ENCODE peak calls at places on chromosome 15, in ten cellular contexts. One of them, this sample, is unnamed.

GRCh38 chr15:52679232-52680040 is at the start of gene ATOSA:
- DNase-seq in HTR-8/SVneo: peak; percentile 85
- DNase-seq in body of pancreas: peak; percentile 92
- DNase-seq in right cardiac atrium: peak; percentile 92
- DNase-seq in brain microvascular endothelial cell: peak; percentile 86
- DNase-seq in NCI-H82: peak; percentile 89
- DNase-seq in spleen: peak; percentile 99
- DNase-seq in NCI-H1092: peak; percentile 79
- DNase-seq in mucosa of descending colon: peak; percentile 95
- DNase-seq in adrenal gland: peak; percentile 94
- DNase-seq in this sample: peak; percentile 58

GRCh38 chr15:95843241-95843851 is 487.2 kb upstream of the NR2F2 start:
- DNase-seq in brain microvascular endothelial cell: peak; percentile 68
- DNase-seq in right cardiac atrium: peak; percentile 15
- DNase-seq in NCI-H82: no peak
- DNase-seq in HTR-8/SVneo: no peak
- DNase-seq in body of pancreas: no peak
- DNase-seq in adrenal gland: peak; percentile 21
- DNase-seq in mucosa of descending colon: no peak
- DNase-seq in spleen: no peak
- DNase-seq in NCI-H1092: no peak
- DNase-seq in this sample: no peak

GRCh38 chr15:70768247-70768883 is 5.0 kb upstream of the UACA start:
- DNase-seq in HTR-8/SVneo: no peak
- DNase-seq in brain microvascular endothelial cell: no peak
- DNase-seq in body of pancreas: no peak
- DNase-seq in NCI-H82: no peak
- DNase-seq in adrenal gland: no peak
- DNase-seq in right cardiac atrium: no peak
- DNase-seq in spleen: no peak
- DNase-seq in mucosa of descending colon: no peak
- DNase-seq in NCI-H1092: no peak
- DNase-seq in this sample: no peak

GRCh38 chr15:50209804-50210203 is 27.8 kb downstream of the SLC27A2 start:
- DNase-seq in NCI-H82: no peak
- DNase-seq in body of pancreas: no peak
- DNase-seq in mucosa of descending colon: no peak
- DNase-seq in adrenal gland: no peak
- DNase-seq in NCI-H1092: no peak
- DNase-seq in HTR-8/SVneo: no peak
- DNase-seq in right cardiac atrium: no peak
- DNase-seq in brain microvascular endothelial cell: no peak
- DNase-seq in spleen: no peak
- DNase-seq in this sample: no peak

GRCh38 chr15:67945951-67946700 is 106.3 kb upstream of the RNU6-1 start:
- DNase-seq in adrenal gland: no peak
- DNase-seq in HTR-8/SVneo: peak; percentile 82
- DNase-seq in body of pancreas: no peak
- DNase-seq in mucosa of descending colon: no peak
- DNase-seq in brain microvascular endothelial cell: peak; percentile 26
- DNase-seq in NCI-H82: peak; percentile 8
- DNase-seq in spleen: no peak
- DNase-seq in NCI-H1092: no peak
- DNase-seq in right cardiac atrium: peak; percentile 32
- DNase-seq in this sample: no peak

GRCh38 chr15:87733005-87733404 is 523.5 kb downstream of the NTRK3 start:
- DNase-seq in NCI-H1092: no peak
- DNase-seq in body of pancreas: no peak
- DNase-seq in HTR-8/SVneo: no peak
- DNase-seq in NCI-H82: no peak
- DNase-seq in brain microvascular endothelial cell: peak; percentile 33
- DNase-seq in right cardiac atrium: no peak
- DNase-seq in adrenal gland: no peak
- DNase-seq in spleen: no peak
- DNase-seq in mucosa of descending colon: no peak
- DNase-seq in this sample: no peak

GRCh38 chr15:48601095-48601494 is 44.4 kb downstream of the FBN1 start:
- DNase-seq in spleen: no peak
- DNase-seq in right cardiac atrium: no peak
- DNase-seq in HTR-8/SVneo: no peak
- DNase-seq in body of pancreas: no peak
- DNase-seq in mucosa of descending colon: no peak
- DNase-seq in brain microvascular endothelial cell: no peak
- DNase-seq in NCI-H82: peak; percentile 51
- DNase-seq in adrenal gland: no peak
- DNase-seq in NCI-H1092: no peak
- DNase-seq in this sample: no peak

GRCh38 chr15:54082836-54083492 is 104.7 kb downstream of the UNC13C start:
- DNase-seq in HTR-8/SVneo: no peak
- DNase-seq in body of pancreas: no peak
- DNase-seq in NCI-H82: peak; percentile 66
- DNase-seq in spleen: no peak
- DNase-seq in mucosa of descending colon: peak; percentile 4
- DNase-seq in brain microvascular endothelial cell: peak; percentile 2
- DNase-seq in NCI-H1092: no peak
- DNase-seq in right cardiac atrium: no peak
- DNase-seq in adrenal gland: no peak
- DNase-seq in this sample: no peak

GRCh38 chr15:92812271-92812670 is 87.9 kb upstream of the CHD2 start:
- DNase-seq in spleen: no peak
- DNase-seq in mucosa of descending colon: no peak
- DNase-seq in right cardiac atrium: no peak
- DNase-seq in HTR-8/SVneo: no peak
- DNase-seq in NCI-H82: no peak
- DNase-seq in body of pancreas: no peak
- DNase-seq in NCI-H1092: no peak
- DNase-seq in brain microvascular endothelial cell: no peak
- DNase-seq in adrenal gland: no peak
- DNase-seq in this sample: no peak

GRCh38 chr15:81338422-81339007 is 14.6 kb upstream of the STARD5 start:
- DNase-seq in NCI-H82: no peak
- DNase-seq in body of pancreas: peak; percentile 28
- DNase-seq in spleen: no peak
- DNase-seq in HTR-8/SVneo: peak; percentile 66
- DNase-seq in mucosa of descending colon: peak; percentile 26
- DNase-seq in NCI-H1092: no peak
- DNase-seq in adrenal gland: peak; percentile 77
- DNase-seq in right cardiac atrium: peak; percentile 61
- DNase-seq in brain microvascular endothelial cell: peak; percentile 83
- DNase-seq in this sample: peak; percentile 86

GRCh38 chr15:56869573-56869972 is 48.9 kb upstream of the TCF12 start:
- DNase-seq in NCI-H1092: no peak
- DNase-seq in mucosa of descending colon: peak; percentile 82
- DNase-seq in NCI-H82: peak; percentile 50
- DNase-seq in right cardiac atrium: peak; percentile 46
- DNase-seq in adrenal gland: no peak
- DNase-seq in spleen: no peak
- DNase-seq in brain microvascular endothelial cell: peak; percentile 27
- DNase-seq in body of pancreas: peak; percentile 24
- DNase-seq in HTR-8/SVneo: no peak
- DNase-seq in this sample: no peak

GRCh38 chr15:40106203-40107161 is 2.2 kb downstream of the BMF start:
- DNase-seq in mucosa of descending colon: peak; percentile 85
- DNase-seq in right cardiac atrium: peak; percentile 70
- DNase-seq in adrenal gland: peak; percentile 69
- DNase-seq in NCI-H1092: no peak
- DNase-seq in NCI-H82: peak; percentile 80
- DNase-seq in HTR-8/SVneo: no peak
- DNase-seq in spleen: peak; percentile 86
- DNase-seq in brain microvascular endothelial cell: no peak
- DNase-seq in body of pancreas: peak; percentile 91
- DNase-seq in this sample: no peak

GRCh38 chr15:68542771-68543544 is 35.8 kb upstream of the CORO2B start:
- DNase-seq in right cardiac atrium: peak; percentile 59
- DNase-seq in adrenal gland: peak; percentile 94
- DNase-seq in body of pancreas: peak; percentile 44
- DNase-seq in NCI-H1092: no peak
- DNase-seq in NCI-H82: no peak
- DNase-seq in brain microvascular endothelial cell: peak; percentile 99
- DNase-seq in mucosa of descending colon: peak; percentile 34
- DNase-seq in HTR-8/SVneo: peak; percentile 64
- DNase-seq in spleen: no peak
- DNase-seq in this sample: peak; percentile 97

GRCh38 chr15:64697911-64698369 is 77.4 kb downstream of the RBPMS2 start:
- DNase-seq in body of pancreas: no peak
- DNase-seq in brain microvascular endothelial cell: no peak
- DNase-seq in adrenal gland: no peak
- DNase-seq in spleen: no peak
- DNase-seq in NCI-H82: no peak
- DNase-seq in mucosa of descending colon: no peak
- DNase-seq in HTR-8/SVneo: no peak
- DNase-seq in right cardiac atrium: no peak
- DNase-seq in NCI-H1092: no peak
- DNase-seq in this sample: no peak

GRCh38 chr15:30033763-30034162 is 49.0 kb upstream of the GOLGA8J start:
- DNase-seq in mucosa of descending colon: no peak
- DNase-seq in right cardiac atrium: no peak
- DNase-seq in spleen: no peak
- DNase-seq in HTR-8/SVneo: no peak
- DNase-seq in adrenal gland: no peak
- DNase-seq in NCI-H1092: no peak
- DNase-seq in brain microvascular endothelial cell: no peak
- DNase-seq in NCI-H82: no peak
- DNase-seq in body of pancreas: no peak
- DNase-seq in this sample: no peak

GRCh38 chr15:48297668-48298067 is 33.6 kb upstream of the DUT start:
- DNase-seq in body of pancreas: no peak
- DNase-seq in right cardiac atrium: no peak
- DNase-seq in NCI-H82: no peak
- DNase-seq in brain microvascular endothelial cell: no peak
- DNase-seq in mucosa of descending colon: no peak
- DNase-seq in spleen: no peak
- DNase-seq in adrenal gland: no peak
- DNase-seq in HTR-8/SVneo: no peak
- DNase-seq in NCI-H1092: no peak
- DNase-seq in this sample: no peak

GRCh38 chr15:29871401-29871800 is 49.1 kb upstream of the TJP1 start:
- DNase-seq in mucosa of descending colon: peak; percentile 5
- DNase-seq in adrenal gland: no peak
- DNase-seq in brain microvascular endothelial cell: peak; percentile 43
- DNase-seq in spleen: no peak
- DNase-seq in HTR-8/SVneo: no peak
- DNase-seq in NCI-H82: no peak
- DNase-seq in body of pancreas: peak; percentile 16
- DNase-seq in right cardiac atrium: peak; percentile 38
- DNase-seq in NCI-H1092: no peak
- DNase-seq in this sample: no peak

GRCh38 chr15:56052389-56053045 is 59.1 kb upstream of the NEDD4 start:
- DNase-seq in spleen: no peak
- DNase-seq in adrenal gland: no peak
- DNase-seq in mucosa of descending colon: no peak
- DNase-seq in NCI-H82: peak; percentile 64
- DNase-seq in body of pancreas: peak; percentile 32
- DNase-seq in NCI-H1092: no peak
- DNase-seq in brain microvascular endothelial cell: no peak
- DNase-seq in right cardiac atrium: no peak
- DNase-seq in HTR-8/SVneo: peak; percentile 48
- DNase-seq in this sample: no peak

GRCh38 chr15:85764649-85765277 is 30.0 kb downstream of the KLHL25 start:
- DNase-seq in NCI-H1092: no peak
- DNase-seq in adrenal gland: no peak
- DNase-seq in spleen: no peak
- DNase-seq in HTR-8/SVneo: no peak
- DNase-seq in right cardiac atrium: no peak
- DNase-seq in mucosa of descending colon: no peak
- DNase-seq in brain microvascular endothelial cell: no peak
- DNase-seq in NCI-H82: no peak
- DNase-seq in body of pancreas: no peak
- DNase-seq in this sample: no peak

GRCh38 chr15:73010154-73011152 is 41.8 kb upstream of the NEO1 start:
- DNase-seq in spleen: no peak
- DNase-seq in HTR-8/SVneo: no peak
- DNase-seq in brain microvascular endothelial cell: no peak
- DNase-seq in right cardiac atrium: no peak
- DNase-seq in NCI-H1092: no peak
- DNase-seq in NCI-H82: no peak
- DNase-seq in adrenal gland: no peak
- DNase-seq in body of pancreas: no peak
- DNase-seq in mucosa of descending colon: no peak
- DNase-seq in this sample: no peak

GRCh38 chr15:80494311-80494710 is 90.1 kb downstream of the ARNT2 start:
- DNase-seq in body of pancreas: no peak
- DNase-seq in adrenal gland: no peak
- DNase-seq in NCI-H1092: no peak
- DNase-seq in HTR-8/SVneo: peak; percentile 71
- DNase-seq in spleen: no peak
- DNase-seq in NCI-H82: no peak
- DNase-seq in brain microvascular endothelial cell: peak; percentile 43
- DNase-seq in right cardiac atrium: no peak
- DNase-seq in mucosa of descending colon: no peak
- DNase-seq in this sample: peak; percentile 95

GRCh38 chr15:66936115-66936863 is 129.1 kb upstream of the SMAD3 start:
- DNase-seq in brain microvascular endothelial cell: no peak
- DNase-seq in right cardiac atrium: peak; percentile 43
- DNase-seq in spleen: no peak
- DNase-seq in body of pancreas: no peak
- DNase-seq in HTR-8/SVneo: no peak
- DNase-seq in NCI-H1092: no peak
- DNase-seq in NCI-H82: no peak
- DNase-seq in mucosa of descending colon: peak; percentile 28
- DNase-seq in adrenal gland: peak; percentile 13
- DNase-seq in this sample: no peak

GRCh38 chr15:64583983-64584382 is 123.6 kb downstream of the ZNF609 start:
- DNase-seq in mucosa of descending colon: no peak
- DNase-seq in HTR-8/SVneo: no peak
- DNase-seq in NCI-H82: no peak
- DNase-seq in NCI-H1092: no peak
- DNase-seq in spleen: no peak
- DNase-seq in body of pancreas: no peak
- DNase-seq in brain microvascular endothelial cell: no peak
- DNase-seq in adrenal gland: no peak
- DNase-seq in right cardiac atrium: no peak
- DNase-seq in this sample: no peak

GRCh38 chr15:38283010-38283409 is 30.4 kb downstream of the SPRED1 start:
- DNase-seq in adrenal gland: no peak
- DNase-seq in HTR-8/SVneo: no peak
- DNase-seq in right cardiac atrium: no peak
- DNase-seq in NCI-H82: peak; percentile 5
- DNase-seq in brain microvascular endothelial cell: no peak
- DNase-seq in spleen: no peak
- DNase-seq in body of pancreas: no peak
- DNase-seq in NCI-H1092: no peak
- DNase-seq in mucosa of descending colon: no peak
- DNase-seq in this sample: no peak

GRCh38 chr15:77107068-77107467 is 36.2 kb upstream of the TSPAN3 start:
- DNase-seq in NCI-H82: no peak
- DNase-seq in NCI-H1092: no peak
- DNase-seq in brain microvascular endothelial cell: peak; percentile 27
- DNase-seq in body of pancreas: peak; percentile 46
- DNase-seq in adrenal gland: peak; percentile 25
- DNase-seq in HTR-8/SVneo: no peak
- DNase-seq in spleen: no peak
- DNase-seq in mucosa of descending colon: no peak
- DNase-seq in right cardiac atrium: peak; percentile 46
- DNase-seq in this sample: no peak

GRCh38 chr15:54289590-54290136 is 311.4 kb downstream of the UNC13C start:
- DNase-seq in NCI-H1092: no peak
- DNase-seq in adrenal gland: no peak
- DNase-seq in mucosa of descending colon: no peak
- DNase-seq in NCI-H82: no peak
- DNase-seq in body of pancreas: no peak
- DNase-seq in right cardiac atrium: no peak
- DNase-seq in brain microvascular endothelial cell: no peak
- DNase-seq in spleen: no peak
- DNase-seq in HTR-8/SVneo: no peak
- DNase-seq in this sample: no peak

GRCh38 chr15:96553006-96553405 is 222.5 kb downstream of the NR2F2 start:
- DNase-seq in mucosa of descending colon: no peak
- DNase-seq in right cardiac atrium: no peak
- DNase-seq in adrenal gland: no peak
- DNase-seq in HTR-8/SVneo: peak; percentile 30
- DNase-seq in spleen: no peak
- DNase-seq in NCI-H82: no peak
- DNase-seq in brain microvascular endothelial cell: peak; percentile 9
- DNase-seq in NCI-H1092: no peak
- DNase-seq in body of pancreas: no peak
- DNase-seq in this sample: peak; percentile 24

GRCh38 chr15:58285921-58286278 is 145.9 kb upstream of the LIPC start:
- DNase-seq in NCI-H1092: no peak
- DNase-seq in HTR-8/SVneo: no peak
- DNase-seq in right cardiac atrium: no peak
- DNase-seq in body of pancreas: no peak
- DNase-seq in mucosa of descending colon: no peak
- DNase-seq in adrenal gland: no peak
- DNase-seq in brain microvascular endothelial cell: no peak
- DNase-seq in NCI-H82: no peak
- DNase-seq in spleen: no peak
- DNase-seq in this sample: no peak